ENCODE peak calls at places on chromosomes 5 and 9, in five cellular contexts. C, P, M, H and A are unnamed samples. For H3K27me3, the result is how much of the 10 kb centered on the place peaks cover.

GRCh38 chr9:133103183-133103986 is 17.7 kb downstream of the RALGDS start:
- DNase-seq in P (peak), C (no peak), H (no peak), M (peak), A (no peak)

GRCh38 chr5:175706499-175706898 is 48.6 kb downstream of the HRH2 start:
- DNase-seq in C (no peak), P (no peak), M (no peak), H (peak), A (no peak)

GRCh38 chr5:167626341-167627118 is 664.9 kb upstream of the WWC1 start:
- DNase-seq in H (no peak), M (peak), C (no peak), P (peak), A (no peak)

GRCh38 chr9:107127608-107128007 is 155.5 kb upstream of the RAD23B start:
- DNase-seq in H (no peak), P (no peak), M (no peak), C (peak), A (no peak)

GRCh38 chr5:38650540-38651275 is 94.3 kb upstream of the LIFR start:
- DNase-seq in C (peak), H (no peak), P (peak), M (no peak), A (no peak)

GRCh38 chr5:159038907-159039306 is 60.8 kb downstream of the EBF1 start:
- DNase-seq in H (no peak), P (no peak), M (no peak), C (peak), A (no peak)

GRCh38 chr9:92807757-92808725 is 43.4 kb upstream of the BICD2 start:
- DNase-seq in M (peak), P (no peak), H (no peak), C (no peak), A (no peak)

GRCh38 chr5:87722286-87722685 is 309.6 kb upstream of the CCNH start:
- DNase-seq in P (peak), H (no peak), M (no peak), C (no peak), A (no peak)

GRCh38 chr5:167232675-167233074 is 1058.8 kb upstream of the WWC1 start:
- DNase-seq in C (no peak), H (no peak), M (no peak), P (no peak), A (no peak)

GRCh38 chr5:96876292-96876850 is at the start of gene ERAP2:
- DNase-seq in M (no peak), P (peak), C (peak), H (no peak), A (no peak)

GRCh38 chr5:97534166-97534565 is 351.1 kb upstream of the RIOK2 start:
- DNase-seq in M (peak), P (peak), H (peak), C (peak), A (no peak)

GRCh38 chr5:52705720-52706119 is 82.0 kb upstream of the ITGA1 start:
- DNase-seq in P (no peak), M (no peak), H (no peak), C (no peak), A (no peak)

GRCh38 chr5:154485850-154486426 is 7.9 kb upstream of the HAND1 start:
- DNase-seq in C (no peak), P (no peak), H (peak), M (no peak), A (no peak)

GRCh38 chr5:179806250-179807045 is at the start of gene MGAT4B:
- DNase-seq in H (peak), P (peak), C (no peak), M (peak), A (no peak)

GRCh38 chr9:88266416-88266815 is 121.8 kb upstream of the SPIN1 start:
- DNase-seq in H (no peak), M (no peak), P (no peak), C (no peak), A (no peak)

GRCh38 chr9:114396558-114397218 is 8.9 kb upstream of the AKNA start:
- DNase-seq in H (no peak), P (no peak), M (peak), C (no peak), A (no peak)

GRCh38 chr5:8686707-8687106 is 817.8 kb downstream of the MTRR start:
- DNase-seq in P (no peak), C (peak), H (no peak), M (no peak), A (no peak)

GRCh38 chr5:122089096-122089495 is 11.0 kb upstream of the LOX start:
- DNase-seq in M (no peak), C (no peak), H (no peak), P (no peak), A (no peak)

GRCh38 chr5:59025734-59026133 is 442.9 kb downstream of the RAB3C start:
- DNase-seq in H (peak), P (no peak), C (no peak), M (no peak), A (no peak)

GRCh38 chr9:120445974-120446373 is 134.0 kb downstream of the CDK5RAP2 start:
- DNase-seq in P (peak), H (no peak), C (no peak), M (no peak), A (no peak)

GRCh38 chr9:116842658-116843057 is 155.6 kb downstream of the TRIM32 start:
- DNase-seq in C (no peak), M (peak), P (peak), H (peak), A (no peak)

GRCh38 chr5:178222292-178222691 is 10.3 kb downstream of the PHYKPL start:
- DNase-seq in H (no peak), C (no peak), P (no peak), M (no peak), A (no peak)

GRCh38 chr9:129270205-129270604 is 92.1 kb upstream of the IER5L start:
- DNase-seq in H (no peak), P (no peak), M (no peak), C (no peak), A (no peak)

GRCh38 chr5:89236900-89237299 is 353.9 kb upstream of the MEF2C start:
- DNase-seq in H (no peak), M (no peak), P (no peak), C (no peak), A (no peak)

GRCh38 chr5:103393131-103393754 is 134.7 kb downstream of the MACIR start:
- DNase-seq in P (peak), M (peak), C (no peak), H (no peak), A (no peak)

GRCh38 chr9:134915046-134915930 is 2.4 kb downstream of the FCN1 start:
- DNase-seq in M (no peak), C (no peak), H (no peak), P (no peak), A (no peak)
- H3K27me3 ChIP-seq in M (under half), C (under half), H (under half), P (under half), A (under half)

GRCh38 chr5:141040763-141041426 is 10.3 kb upstream of the PCDHB1 start:
- DNase-seq in P (peak), M (peak), H (peak), C (peak), A (peak)
- H3K4me3 ChIP-seq in P (peak), M (peak), H (no peak), C (no peak), A (peak)

GRCh38 chr5:32703957-32704356 is 7.2 kb upstream of the NPR3 start:
- DNase-seq in P (no peak), H (no peak), M (no peak), C (no peak), A (no peak)

GRCh38 chr5:32710335-32710858 is 724 bp upstream of the NPR3 start:
- DNase-seq in P (peak), M (peak), H (no peak), C (no peak), A (no peak)

GRCh38 chr5:32708949-32709348 is 2.2 kb upstream of the NPR3 start:
- DNase-seq in P (no peak), H (no peak), C (no peak), M (peak), A (no peak)

GRCh38 chr5:32709789-32710334 is 1.3 kb upstream of the NPR3 start:
- DNase-seq in H (peak), C (peak), P (peak), M (peak), A (peak)

DNA sequence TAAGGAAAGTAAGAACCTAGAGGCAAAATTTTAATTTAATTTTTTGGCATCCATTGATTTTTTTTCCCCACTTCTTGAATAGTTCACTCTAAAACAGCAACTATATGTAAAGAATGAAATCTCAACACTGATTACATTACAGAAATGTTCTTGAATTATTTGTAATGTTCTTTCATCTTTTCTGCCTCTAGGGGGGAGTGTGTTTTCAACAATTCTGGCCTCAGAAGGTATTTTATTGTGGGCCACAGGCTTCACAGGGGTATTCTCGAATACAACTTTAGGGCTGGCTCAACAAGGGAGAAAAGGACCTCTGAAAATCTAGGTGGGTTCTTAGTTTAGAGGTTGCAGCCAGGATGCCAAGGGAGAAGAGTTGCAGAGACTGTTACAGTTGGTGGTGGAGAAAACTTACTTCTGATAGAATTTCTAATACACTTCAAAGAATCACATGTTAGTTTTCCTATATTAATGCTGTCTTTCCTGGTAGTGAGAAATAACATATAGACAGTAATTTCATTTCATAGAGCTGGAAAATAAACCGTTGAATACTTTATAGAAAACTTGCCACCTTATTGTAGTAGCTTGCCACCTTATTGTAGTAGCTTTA is 3.6 kb upstream of the NPR3 start:
- DNase-seq in M (peak), H (no peak), C (no peak), P (peak), A (no peak)
- TF ChIP-seq CTCF in M (peak), H (peak), C (peak), P (peak), A (peak)

GRCh38 chr5:494667-495255 is 29.5 kb downstream of the SLC9A3 start:
- DNase-seq in H (no peak), C (no peak), P (no peak), M (no peak), A (no peak)

GRCh38 chr5:499233-500209 is 24.7 kb downstream of the SLC9A3 start:
- DNase-seq in P (no peak), M (no peak), C (no peak), H (no peak), A (no peak)

GRCh38 chr5:496028-496427 is 28.2 kb downstream of the SLC9A3 start:
- DNase-seq in M (peak), C (no peak), H (no peak), P (no peak), A (no peak)

GRCh38 chr5:497871-498509 is 26.3 kb downstream of the SLC9A3 start:
- DNase-seq in C (no peak), H (no peak), M (no peak), P (no peak), A (no peak)

GRCh38 chr5:497090-497489 is 27.2 kb downstream of the SLC9A3 start:
- DNase-seq in C (no peak), M (no peak), P (no peak), H (no peak), A (no peak)
- H3K27me3 ChIP-seq in C (under half), M (half or more), P (under half), H (under half), A (under half)

GRCh38 chr9:966936-967335 is 9.5 kb upstream of the DMRT3 start:
- DNase-seq in C (no peak), M (peak), P (no peak), H (no peak), A (no peak)

GRCh38 chr9:969693-970309 is 6.7 kb upstream of the DMRT3 start:
- DNase-seq in P (no peak), M (peak), H (no peak), C (no peak), A (no peak)

GRCh38 chr9:967436-967835 is 9.0 kb upstream of the DMRT3 start:
- DNase-seq in C (no peak), P (no peak), M (peak), H (no peak), A (no peak)

GRCh38 chr9:969310-969692 is 7.2 kb upstream of the DMRT3 start:
- DNase-seq in H (no peak), M (peak), C (no peak), P (no peak), A (no peak)

DNA sequence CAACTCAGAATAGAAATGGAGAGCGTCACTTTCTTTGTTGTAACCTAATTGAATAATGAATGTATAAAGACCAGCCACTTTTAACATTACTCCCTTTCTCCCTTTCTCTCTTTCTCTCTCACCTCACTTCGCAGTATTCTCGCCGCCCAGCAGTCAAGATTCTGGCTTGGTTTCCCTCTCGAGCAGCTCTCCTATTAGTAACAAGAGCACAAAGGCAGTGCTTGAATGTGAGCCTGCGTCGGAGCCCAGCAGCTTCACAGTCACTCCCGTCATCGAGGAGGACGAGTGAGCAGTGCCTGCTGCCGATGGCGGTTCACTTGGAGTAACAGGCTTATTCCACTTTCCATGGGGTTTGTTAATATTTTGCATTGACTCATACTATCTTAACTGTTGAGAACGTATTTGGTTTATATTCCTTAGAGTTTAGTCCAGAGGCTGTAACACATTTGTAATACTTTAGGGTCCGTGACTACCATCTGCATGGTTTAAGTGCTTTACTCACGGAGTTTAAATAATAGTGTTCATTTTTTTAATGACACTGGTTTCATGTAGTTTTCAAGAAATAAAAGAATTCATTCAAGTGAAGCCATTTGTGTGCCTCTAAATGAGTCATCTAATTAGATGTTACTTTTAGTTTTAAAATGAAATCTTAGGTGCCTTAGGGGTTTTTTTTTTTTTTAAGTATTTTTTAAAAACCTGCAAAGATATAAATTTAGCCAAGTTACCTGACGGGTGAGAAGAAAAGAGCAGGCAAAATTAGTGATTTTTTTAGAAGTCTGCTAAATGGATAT is 8.4 kb upstream of the DMRT3 start:
- DNase-seq in M (peak), P (no peak), C (no peak), H (no peak), A (no peak)
- H3K4me3 ChIP-seq in M (peak), P (no peak), C (no peak), H (peak), A (no peak)

GRCh38 chr5:73312146-73312871 is 136.3 kb downstream of the FOXD1 start:
- DNase-seq in C (peak), H (peak), P (no peak), M (peak), A (no peak)
- TF ChIP-seq CTCF in C (peak), H (no peak), P (no peak), M (no peak), A (peak)

GRCh38 chr5:149134778-149135169 is 6.5 kb upstream of the ABLIM3 start:
- DNase-seq in C (no peak), M (no peak), H (no peak), P (no peak), A (no peak)

GRCh38 chr5:149140197-149141002 is 893 bp upstream of the ABLIM3 start:
- DNase-seq in H (no peak), P (peak), M (no peak), C (no peak), A (no peak)

GRCh38 chr5:149141224-149141956 is at the start of gene ABLIM3:
- DNase-seq in C (peak), M (peak), P (peak), H (no peak), A (no peak)

GRCh38 chr5:149135536-149136201 is 5.6 kb upstream of the ABLIM3 start:
- DNase-seq in M (no peak), H (no peak), C (peak), P (peak), A (no peak)

GRCh38 chr5:149138182-149138923 is 2.9 kb upstream of the ABLIM3 start:
- DNase-seq in P (no peak), H (no peak), C (no peak), M (no peak), A (no peak)
- H3K27me3 ChIP-seq in P (under half), H (under half), C (under half), M (under half), A (under half)

GRCh38 chr9:124032247-124032646 is 20.7 kb downstream of the LHX2 start:
- DNase-seq in H (no peak), P (no peak), M (peak), C (no peak), A (no peak)
- H3K4me3 ChIP-seq in H (no peak), P (no peak), M (no peak), C (no peak), A (no peak)

GRCh38 chr9:14962193-14962899 is 52.1 kb upstream of the FREM1 start:
- DNase-seq in H (no peak), M (no peak), P (peak), C (no peak), A (no peak)

DNA sequence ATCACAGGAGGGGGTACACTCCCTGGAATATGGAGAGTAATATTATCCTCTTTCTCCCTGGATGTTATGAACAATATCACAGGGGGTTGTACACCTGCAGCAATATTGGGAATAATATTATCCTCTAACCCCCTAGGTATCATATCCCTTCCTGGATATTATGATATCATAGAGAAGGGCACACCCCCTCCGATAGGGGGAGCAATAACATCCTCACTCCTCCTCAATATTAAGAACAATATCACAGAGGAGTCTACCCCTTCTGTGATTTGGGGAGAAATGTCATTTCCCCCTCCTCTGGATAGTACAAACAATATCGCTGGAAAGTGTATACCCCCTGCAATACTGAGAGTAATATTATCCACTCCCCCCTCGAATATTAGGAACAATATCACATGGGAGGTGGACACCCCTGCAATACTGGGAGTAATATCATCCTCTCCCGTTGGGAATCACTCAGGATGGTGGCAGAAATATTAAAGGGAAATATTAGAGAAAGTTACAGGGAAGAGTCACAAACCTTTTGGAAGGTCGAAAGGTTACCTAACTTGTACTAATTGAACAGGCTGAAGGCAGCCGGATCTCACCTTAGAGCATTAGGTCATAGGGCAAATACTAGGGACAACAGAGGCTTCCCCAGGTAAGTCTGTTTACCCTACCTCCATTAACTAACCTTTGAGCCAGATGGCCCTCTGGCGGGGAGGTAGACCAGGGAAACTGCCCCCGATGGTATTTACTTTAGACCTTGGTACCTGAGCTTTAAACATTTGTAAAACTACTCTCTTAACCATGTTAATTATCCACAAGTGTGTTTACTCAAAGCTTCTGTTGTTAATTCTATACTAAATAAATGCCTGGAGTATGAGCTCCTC is 57.5 kb upstream of the FREM1 start:
- DNase-seq in M (no peak), C (no peak), H (no peak), P (no peak), A (no peak)
- TF ChIP-seq CTCF in M (no peak), C (no peak), H (no peak), P (peak), A (no peak)